ENCODE peak calls at places on chromosomes 5 and 9, in eight cellular contexts. N is Calu3, W is PC-3, C is natural killer cell, I is Panc1, F is fibroblast of mammary gland, R is prostate gland, H is pancreas. J is an unnamed sample.

GRCh38 chr9:96187108-96187695 is 114.8 kb downstream of the HSD17B3 start:
- DNase-seq in R (peak; percentile 53), N (no peak), I (no peak), W (no peak), H (no peak), C (no peak), F (no peak), J (no peak)

GRCh38 chr9:89505795-89506385 is 8.0 kb upstream of the SEMA4D start:
- DNase-seq in I (no peak), H (peak; percentile 63), N (no peak), F (no peak), C (no peak), R (no peak), W (no peak), J (no peak)

GRCh38 chr5:28512648-28513047 is 1474.3 kb upstream of the CDH9 start:
- DNase-seq in F (no peak), N (no peak), W (no peak), H (no peak), C (no peak), R (no peak), I (no peak), J (no peak)

GRCh38 chr5:143412656-143413342 is 9.3 kb upstream of the NR3C1 start:
- DNase-seq in I (no peak), F (no peak), R (no peak), W (no peak), N (no peak), C (no peak), H (no peak), J (no peak)

GRCh38 chr9:134965851-134966250 is 48.1 kb upstream of the FCN1 start:
- DNase-seq in C (no peak), I (no peak), N (no peak), R (no peak), F (no peak), W (no peak), H (no peak), J (no peak)

GRCh38 chr9:4266602-4267001 is 33.3 kb downstream of the GLIS3 start:
- DNase-seq in I (no peak), W (no peak), F (no peak), N (no peak), H (no peak), C (no peak), R (no peak), J (no peak)

GRCh38 chr9:2093920-2094597 is 78.9 kb downstream of the SMARCA2 start:
- DNase-seq in C (no peak), N (no peak), H (no peak), R (no peak), I (no peak), F (peak; percentile 20), W (no peak), J (no peak)

GRCh38 chr5:109953821-109954220 is 264.1 kb downstream of the MAN2A1 start:
- DNase-seq in W (no peak), R (no peak), F (no peak), I (no peak), H (no peak), N (no peak), C (no peak), J (no peak)

GRCh38 chr5:117893211-117893610 is 1095.1 kb downstream of the DTWD2 start:
- DNase-seq in C (no peak), H (no peak), F (no peak), N (no peak), W (no peak), I (no peak), R (no peak), J (no peak)

GRCh38 chr5:137344021-137344420 is 155.1 kb downstream of the SPOCK1 start:
- DNase-seq in C (no peak), I (no peak), N (no peak), R (no peak), F (no peak), H (no peak), W (no peak), J (no peak)

GRCh38 chr5:62167651-62168050 is 138.4 kb upstream of the KIF2A start:
- DNase-seq in R (no peak), C (no peak), I (no peak), F (no peak), H (no peak), N (no peak), W (no peak), J (no peak)

GRCh38 chr5:14144586-14145355 is 1.6 kb downstream of the TRIO start:
- DNase-seq in C (peak; percentile 59), N (peak; percentile 66), H (peak; percentile 66), I (no peak), F (peak; percentile 78), W (peak; percentile 88), R (peak; percentile 80), J (peak; percentile 79)

GRCh38 chr9:27765931-27766835 is 192.9 kb upstream of the C9orf72 start:
- DNase-seq in C (no peak), H (no peak), W (no peak), N (no peak), F (no peak), R (no peak), I (no peak), J (no peak)

GRCh38 chr5:138646671-138647070 is 71.5 kb upstream of the HSPA9 start:
- DNase-seq in W (no peak), F (no peak), H (no peak), I (no peak), C (no peak), N (no peak), R (no peak), J (no peak)

GRCh38 chr5:164207646-164208045 is 702.2 kb downstream of the MAT2B start:
- DNase-seq in W (no peak), I (no peak), N (no peak), H (no peak), R (no peak), F (peak; percentile 8), C (no peak), J (no peak)

GRCh38 chr9:32069169-32069813 is 315.2 kb upstream of the ACO1 start:
- DNase-seq in W (peak; percentile 17), N (no peak), R (no peak), I (no peak), H (no peak), F (no peak), C (no peak), J (no peak)

DNA sequence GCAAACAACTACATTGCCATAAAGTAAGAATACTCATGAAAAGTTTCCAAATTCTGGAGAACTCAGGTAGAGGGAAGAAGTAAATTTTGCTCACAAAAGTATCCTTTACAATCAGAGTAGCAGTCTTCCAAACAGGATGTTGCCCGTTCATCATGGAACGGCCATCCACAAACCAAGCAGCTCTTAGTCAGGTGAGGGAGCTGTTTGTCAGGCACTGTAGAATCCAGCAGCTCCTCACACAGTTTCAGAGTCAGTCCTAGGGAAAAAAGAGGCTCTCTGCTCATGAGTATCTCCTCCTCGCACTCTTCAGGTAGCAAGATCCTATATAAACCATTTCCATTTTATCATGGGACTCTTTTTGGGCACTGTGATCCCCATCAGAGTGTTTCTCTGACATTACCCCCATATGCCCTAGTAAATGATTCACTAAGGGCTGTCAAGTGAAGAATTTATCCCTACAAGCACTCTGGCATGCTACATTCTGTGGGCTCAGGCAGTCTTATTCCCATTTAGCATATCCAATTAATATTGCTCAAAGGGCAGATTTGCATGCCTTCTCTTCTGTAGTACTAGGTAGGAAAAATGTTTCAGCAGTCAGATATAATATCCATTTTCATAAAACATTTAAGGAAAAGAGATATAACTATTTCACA is 97.9 kb downstream of the WDR41 start:
- DNase-seq in F (no peak), I (no peak), R (no peak), C (no peak), H (no peak), W (no peak), N (no peak), J (no peak)
- TF ChIP-seq CTCF in F (no peak), I (peak; percentile 11), R (no peak), C (no peak), H (no peak), W (no peak), N (no peak), J (no peak)

DNA sequence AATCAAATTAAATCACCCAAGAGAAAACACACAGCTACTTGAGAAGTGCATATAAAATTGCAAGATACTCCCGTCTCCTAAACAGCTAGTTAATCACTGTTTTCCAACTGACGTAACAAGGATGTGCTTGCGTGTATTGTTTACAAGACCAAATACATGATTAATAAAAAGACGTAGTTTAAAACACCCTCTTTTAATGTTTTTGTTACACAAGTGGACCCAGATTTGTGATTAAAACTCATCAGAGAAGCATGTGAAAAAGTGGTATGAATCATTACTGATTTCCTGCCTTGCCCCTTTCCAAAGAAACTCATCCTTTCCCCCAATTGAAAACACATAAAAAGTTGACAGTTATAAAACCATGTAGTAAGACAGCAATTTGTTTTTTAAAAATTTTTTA is 61.6 kb upstream of the FST start:
- DNase-seq in F (peak; percentile 99), I (no peak), R (no peak), H (no peak), C (no peak), N (no peak), W (peak; percentile 91), J (no peak)
- TF ChIP-seq CTCF in F (no peak), I (no peak), R (no peak), H (no peak), C (no peak), N (no peak), W (no peak), J (no peak)

GRCh38 chr5:60958712-60959111 is 13.7 kb downstream of the NDUFAF2 start:
- DNase-seq in N (no peak), C (no peak), W (no peak), I (no peak), F (no peak), R (no peak), H (no peak), J (no peak)

GRCh38 chr5:60960591-60960990 is 15.6 kb downstream of the NDUFAF2 start:
- DNase-seq in W (peak; percentile 16), F (peak; percentile 37), H (no peak), C (no peak), I (no peak), R (no peak), N (no peak), J (no peak)

GRCh38 chr5:60958088-60958487 is 13.1 kb downstream of the NDUFAF2 start:
- DNase-seq in I (no peak), W (no peak), N (no peak), R (no peak), F (no peak), C (no peak), H (no peak), J (no peak)

GRCh38 chr5:60961685-60962084 is 16.7 kb downstream of the NDUFAF2 start:
- DNase-seq in I (no peak), W (no peak), F (peak; percentile 57), R (no peak), N (no peak), H (no peak), C (no peak), J (no peak)

DNA sequence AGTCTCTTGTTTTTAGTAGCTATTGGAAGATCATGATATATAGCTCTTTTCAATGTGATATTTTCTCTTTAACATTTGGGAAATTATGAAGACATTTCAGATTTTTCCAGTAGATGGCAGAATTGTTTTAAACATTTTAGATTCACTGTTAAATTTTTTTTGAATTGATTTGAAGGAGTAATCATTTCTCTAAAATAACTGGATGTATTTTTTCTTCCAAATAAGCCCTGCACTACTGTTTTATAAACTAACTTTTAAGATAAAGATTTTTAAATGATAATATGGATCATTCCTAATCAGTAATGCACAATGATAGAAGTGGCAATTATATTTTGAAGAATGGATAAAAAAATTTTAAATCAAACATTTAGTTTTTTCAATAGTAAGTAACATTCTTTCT is 14.2 kb downstream of the NDUFAF2 start:
- DNase-seq in W (peak; percentile 51), I (no peak), N (no peak), C (no peak), H (no peak), R (no peak), F (peak; percentile 49), J (no peak)
- TF ChIP-seq CTCF in W (peak; percentile 52), I (no peak), N (no peak), C (no peak), H (no peak), R (no peak), F (peak; percentile 19), J (peak; percentile 62)

GRCh38 chr9:69515810-69516209 is 156.4 kb downstream of the APBA1 start:
- DNase-seq in H (no peak), W (no peak), N (no peak), F (no peak), C (no peak), I (no peak), R (no peak), J (no peak)
- TF ChIP-seq CTCF in H (no peak), W (no peak), N (no peak), F (no peak), C (no peak), I (no peak), R (no peak), J (no peak)

J was measured in type B pancreatic cell.